ENCODE peak calls at places on chromosomes 11 and 22, in ten cellular contexts. U is NCI-H1105 treated with DMSO at 0.1 percent for 48 hours; H is T-helper 9 cell; E is posterior vena cava; C is activated naive CD4-positive, alpha-beta T cell treated with Interleukin-2 at 50 U/mL for 16 hours; V is HCT116; I is right cardiac atrium; A is HT1080; T is neuronal stem cell; F is T follicular helper cell. L is an unnamed sample.
A peak's percentile ranks its signal among the peaks of the same experiment; 100 is the strongest.

GRCh38 chr11:118082880-118083543 is 3.8 kb downstream of the SMIM35 start:
- DNase-seq in U (no peak), H (no peak), E (no peak), C (no peak), V (no peak), I (no peak), A (no peak), T (no peak), F (no peak), L (no peak)

GRCh38 chr11:125263268-125263790 is 98.8 kb downstream of the PKNOX2 start:
- DNase-seq in U (no peak), H (no peak), E (peak; percentile 92), C (no peak), V (no peak), I (peak; percentile 95), A (peak; percentile 69), T (peak; percentile 94), F (no peak), L (peak; percentile 95)

GRCh38 chr11:22742149-22742548 is 75.7 kb downstream of the GAS2 start:
- DNase-seq in U (no peak), H (no peak), E (no peak), C (no peak), V (no peak), I (no peak), A (no peak), T (no peak), F (no peak), L (no peak)

GRCh38 chr22:29310065-29310862 is 3.8 kb downstream of the GAS2L1 start:
- DNase-seq in U (no peak), H (no peak), E (peak; percentile 76), C (no peak), V (no peak), I (no peak), A (no peak), T (no peak), F (no peak), L (peak; percentile 92)

GRCh38 chr22:41876675-41877074 is 38.2 kb downstream of the SHISA8 start:
- DNase-seq in U (no peak), H (no peak), E (no peak), C (no peak), V (no peak), I (no peak), A (no peak), T (no peak), F (no peak), L (no peak)

GRCh38 chr11:78921517-78921916 is 346.9 kb upstream of the NARS2 start:
- DNase-seq in U (no peak), H (no peak), E (no peak), C (no peak), V (no peak), I (no peak), A (no peak), T (no peak), F (no peak), L (no peak)

GRCh38 chr11:31236052-31236652 is 133.4 kb downstream of the DCDC1 start:
- DNase-seq in U (peak; percentile 65), H (no peak), E (no peak), C (no peak), V (peak; percentile 8), I (no peak), A (no peak), T (no peak), F (no peak), L (no peak)

GRCh38 chr22:23239429-23239828 is 59.1 kb downstream of the BCR start:
- DNase-seq in U (no peak), H (no peak), E (no peak), C (no peak), V (no peak), I (peak; percentile 10), A (no peak), T (no peak), F (no peak), L (no peak)

GRCh38 chr22:22810018-22810427 is 77.6 kb upstream of the IGLL5 start:
- DNase-seq in U (peak; percentile 25), H (peak; percentile 80), E (peak; percentile 79), C (peak; percentile 79), V (peak; percentile 36), I (peak; percentile 72), A (peak; percentile 13), T (no peak), F (peak; percentile 72), L (peak; percentile 72)

GRCh38 chr22:22693531-22693884 is 49.1 kb downstream of the GGTLC2 start:
- DNase-seq in U (no peak), H (no peak), E (no peak), C (no peak), V (no peak), I (no peak), A (no peak), T (no peak), F (no peak), L (no peak)

GRCh38 chr22:19094393-19094997 is 27.7 kb downstream of the DGCR2 start:
- DNase-seq in U (no peak), H (no peak), E (no peak), C (no peak), V (no peak), I (no peak), A (no peak), T (no peak), F (no peak), L (no peak)

GRCh38 chr22:23767673-23768548 is at the start of gene CHCHD10:
- DNase-seq in U (peak; percentile 63), H (peak; percentile 66), E (peak; percentile 95), C (peak; percentile 79), V (peak; percentile 60), I (peak; percentile 95), A (no peak), T (peak; percentile 87), F (peak; percentile 61), L (peak; percentile 95)

GRCh38 chr11:64787526-64788320 is 9.4 kb upstream of the SF1 start:
- DNase-seq in U (no peak), H (peak; percentile 51), E (peak; percentile 92), C (peak; percentile 64), V (no peak), I (peak; percentile 84), A (peak; percentile 35), T (no peak), F (no peak), L (peak; percentile 79)